ENCODE peak calls at places on chromosomes 16 and 17, in four cellular contexts. W, T, X and C are unnamed samples.

GRCh38 chr17:19787733-19788357 is 39.7 kb upstream of the ALDH3A1 start:
- DNase-seq in X (no peak), W (no peak), T (no peak), C (no peak)

GRCh38 chr16:73965591-73965990 is 331.0 kb upstream of the PSMD7 start:
- DNase-seq in T (no peak), X (no peak), W (no peak), C (no peak)

GRCh38 chr17:1648582-1649115 is 1.0 kb downstream of the RILP start:
- DNase-seq in T (peak; percentile 94), X (peak; percentile 58), W (peak; percentile 75), C (peak; percentile 95)

GRCh38 chr17:68981288-68981687 is 26.1 kb upstream of the ABCA8 start:
- DNase-seq in T (no peak), X (peak; percentile 32), W (no peak), C (no peak)

GRCh38 chr17:74147966-74148365 is 55.5 kb upstream of the RPL38 start:
- DNase-seq in W (no peak), T (no peak), X (no peak), C (no peak)

GRCh38 chr16:734208-734980 is 6.4 kb downstream of the CIAO3 start:
- DNase-seq in X (no peak), W (no peak), T (no peak), C (no peak)

GRCh38 chr17:38579934-38580333 is 25.8 kb downstream of the SRCIN1 start:
- DNase-seq in W (no peak), T (peak; percentile 74), X (no peak), C (no peak)

GRCh38 chr17:35605753-35606152 is 18.6 kb downstream of the AP2B1 start:
- DNase-seq in X (no peak), W (no peak), T (no peak), C (no peak)

GRCh38 chr17:53719229-53719628 is 103.5 kb upstream of the KIF2B start:
- DNase-seq in T (no peak), W (no peak), X (no peak), C (no peak)

GRCh38 chr17:73773702-73774101 is 129.5 kb upstream of the SDK2 start:
- DNase-seq in W (no peak), T (no peak), X (no peak), C (no peak)

GRCh38 chr17:43019418-43019817 is 2.8 kb downstream of the VAT1 start:
- DNase-seq in T (peak; percentile 80), W (no peak), X (no peak), C (no peak)

GRCh38 chr17:83129676-83130075 is 50.3 kb downstream of the METRNL start:
- DNase-seq in W (no peak), T (no peak), X (no peak), C (no peak)

GRCh38 chr17:68542698-68543463 is 30.7 kb downstream of the PRKAR1A start:
- DNase-seq in X (no peak), W (no peak), T (no peak), C (no peak)

GRCh38 chr17:63189082-63189481 is 223.0 kb downstream of the TANC2 start:
- DNase-seq in X (no peak), T (peak; percentile 3), W (no peak), C (no peak)

GRCh38 chr16:35485915-35486314 is 2026.5 kb downstream of the TP53TG3F start:
- DNase-seq in W (no peak), T (no peak), X (no peak), C (no peak)

DNA sequence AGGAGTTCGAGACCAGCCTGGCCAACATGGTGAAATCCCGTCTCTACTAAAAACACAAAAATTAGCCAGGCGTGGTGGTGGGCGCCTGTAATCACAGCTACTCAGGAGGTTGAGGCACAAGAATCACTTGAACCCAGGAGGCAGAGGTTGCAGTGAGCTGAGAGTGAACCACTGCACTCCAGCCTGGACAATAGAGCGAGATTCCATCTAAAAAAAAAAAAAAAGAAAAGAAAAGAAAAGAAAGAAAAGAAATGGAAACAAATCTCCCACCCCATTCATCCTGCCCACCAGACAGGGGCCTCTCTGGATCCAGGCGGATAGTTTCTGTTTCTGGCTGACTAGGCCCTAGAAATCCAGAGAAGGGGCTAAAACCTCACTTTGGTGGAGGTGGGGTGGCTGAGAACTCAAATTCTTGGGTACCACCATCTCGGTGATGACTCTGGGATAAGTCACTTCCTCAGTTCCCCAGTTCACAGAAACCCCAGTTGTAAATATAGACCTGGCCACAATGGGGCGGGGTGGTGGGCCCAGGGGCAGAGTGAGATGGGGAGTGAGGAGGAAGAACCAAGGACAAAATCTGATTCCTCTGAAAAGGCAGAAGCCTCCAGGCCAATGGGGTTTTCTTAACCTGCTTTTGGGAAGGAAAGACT is 22.2 kb downstream of the SOCS1 start:
- DNase-seq in W (no peak), X (no peak), T (peak; percentile 73), C (no peak)
- TF ChIP-seq SPI1 in W (peak; percentile 44), X (peak; percentile 27), T (peak; percentile 67), C (peak; percentile 43)

GRCh38 chr16:49855280-49855821 is 561 bp downstream of the ZNF423 start:
- DNase-seq in X (peak; percentile 19), T (peak; percentile 71), W (peak; percentile 33), C (no peak)
- TF ChIP-seq SPI1 in X (no peak), T (no peak), W (no peak), C (no peak)

DNA sequence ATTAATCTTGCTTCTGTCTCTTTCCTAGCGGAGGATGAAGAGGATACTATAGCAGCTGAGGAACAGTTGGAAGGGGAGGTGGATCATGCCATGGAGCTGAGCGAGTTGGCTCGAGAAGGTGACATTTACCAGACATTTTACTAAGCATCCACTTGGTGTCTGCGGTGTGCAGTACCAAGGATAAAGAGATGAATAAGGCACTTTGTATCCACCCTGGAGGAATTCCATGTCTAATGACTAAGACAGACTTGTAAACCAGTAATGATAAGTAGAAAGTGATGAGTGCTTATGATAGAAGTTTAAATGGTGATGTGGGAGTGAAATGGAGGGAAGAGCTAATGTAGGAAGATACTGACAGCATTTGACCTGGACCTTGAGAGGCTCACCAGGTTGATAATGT is 12.0 kb downstream of the SRCAP start:
- DNase-seq in T (no peak), W (no peak), X (no peak), C (no peak)
- TF ChIP-seq SPI1 in T (no peak), W (no peak), X (no peak), C (no peak)

GRCh38 chr17:10013360-10014112 is 108.5 kb upstream of the RCVRN start:
- DNase-seq in T (no peak), W (no peak), X (peak; percentile 61), C (peak; percentile 31)
- TF ChIP-seq SPI1 in T (no peak), W (no peak), X (no peak), C (no peak)

GRCh38 chr16:24580665-24581064 is 41.3 kb downstream of the RBBP6 start:
- DNase-seq in X (no peak), T (no peak), W (no peak), C (no peak)
- TF ChIP-seq SPI1 in X (no peak), T (no peak), W (no peak), C (no peak)

DNA sequence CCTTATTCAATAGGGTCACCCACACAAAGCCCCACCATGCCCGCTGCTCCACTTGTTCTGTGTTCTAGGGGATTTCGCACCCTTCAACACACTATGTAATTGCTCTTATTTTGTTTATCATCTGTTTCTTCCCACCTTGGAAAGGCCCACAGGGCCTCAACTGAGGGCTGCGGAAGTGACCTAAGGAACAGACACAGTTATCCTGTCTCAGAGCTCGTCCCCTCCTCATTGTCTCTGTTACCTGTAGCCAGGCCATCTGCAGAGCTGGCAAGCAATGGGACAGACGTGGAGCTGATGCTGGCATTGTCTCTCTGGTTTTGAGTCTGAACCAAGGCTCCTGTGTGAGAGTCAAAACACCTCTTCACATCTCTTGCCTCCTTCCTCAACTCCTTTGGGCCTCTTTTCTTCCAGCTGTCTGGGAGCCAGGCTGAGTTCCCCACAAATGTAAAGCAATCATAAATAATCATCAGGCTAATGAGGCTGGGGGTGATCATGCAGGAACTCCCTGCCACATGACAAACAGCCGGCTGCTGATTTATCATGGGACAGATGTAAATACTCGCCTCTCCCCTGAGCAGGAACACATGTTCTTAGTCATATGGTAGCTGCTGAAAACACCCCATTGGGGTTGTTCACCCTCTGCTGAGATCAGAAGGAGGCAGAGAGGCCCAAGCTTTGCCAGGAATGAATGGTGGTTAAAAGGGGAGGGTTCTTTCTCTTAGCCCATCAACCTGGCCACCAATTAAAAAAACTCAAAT is 71.9 kb downstream of the AXIN2 start:
- DNase-seq in X (no peak), W (no peak), T (no peak), C (no peak)
- TF ChIP-seq SPI1 in X (no peak), W (no peak), T (no peak), C (no peak)

GRCh38 chr17:4970273-4970672 is 2.7 kb upstream of the SPAG7 start:
- DNase-seq in W (no peak), X (no peak), T (no peak), C (no peak)

GRCh38 chr17:4968916-4969550 is 1.4 kb upstream of the SPAG7 start:
- DNase-seq in W (peak; percentile 73), X (no peak), T (peak; percentile 45), C (no peak)

GRCh38 chr17:4968166-4968915 is 724 bp upstream of the SPAG7 start:
- DNase-seq in W (no peak), T (peak; percentile 16), X (no peak), C (peak; percentile 58)

GRCh38 chr17:4967539-4968165 is at the start of gene SPAG7:
- DNase-seq in X (peak; percentile 90), T (peak; percentile 94), W (peak; percentile 82), C (peak; percentile 96)

DNA sequence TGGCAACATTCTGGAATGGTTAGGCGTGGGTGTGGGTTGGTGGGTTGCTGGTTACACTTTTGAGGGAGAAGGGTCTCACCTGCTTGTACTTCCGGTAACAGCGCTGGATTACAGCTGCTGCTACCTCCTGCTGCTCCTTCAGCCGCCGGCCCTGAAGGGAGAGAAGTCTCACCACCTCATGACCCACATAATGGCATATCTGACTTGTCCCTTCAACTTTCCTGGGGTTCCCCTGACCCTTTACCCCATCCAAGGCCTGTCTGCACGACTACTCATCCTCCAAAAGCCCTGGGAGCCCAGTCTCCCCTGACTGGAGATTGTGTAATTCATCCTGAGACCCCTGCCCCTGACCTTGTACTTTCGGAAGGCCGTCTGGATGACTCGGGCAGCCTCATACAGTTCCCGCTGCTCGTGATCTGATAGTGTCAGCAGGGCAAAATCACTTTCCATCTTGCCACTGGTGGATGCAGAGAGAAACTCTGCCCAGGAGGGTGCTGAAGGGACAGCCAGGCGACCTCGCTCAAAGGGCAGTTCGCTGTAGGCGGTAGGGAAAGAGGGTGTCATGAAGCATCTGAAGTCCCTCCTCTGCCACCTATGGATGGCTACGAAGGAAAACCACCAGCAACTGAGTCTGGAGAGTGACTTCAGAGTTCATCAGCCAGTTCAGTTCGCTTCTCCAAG is 2.1 kb upstream of the SPAG7 start:
- DNase-seq in W (no peak), X (no peak), T (no peak), C (no peak)
- TF ChIP-seq SPI1 in W (no peak), X (no peak), T (no peak), C (no peak)

GRCh38 chr17:7045492-7046126 is 1.7 kb upstream of the SLC16A11 start:
- DNase-seq in T (peak; percentile 65), W (no peak), X (peak; percentile 53), C (no peak)
- TF ChIP-seq SPI1 in T (no peak), W (no peak), X (no peak), C (no peak)

DNA sequence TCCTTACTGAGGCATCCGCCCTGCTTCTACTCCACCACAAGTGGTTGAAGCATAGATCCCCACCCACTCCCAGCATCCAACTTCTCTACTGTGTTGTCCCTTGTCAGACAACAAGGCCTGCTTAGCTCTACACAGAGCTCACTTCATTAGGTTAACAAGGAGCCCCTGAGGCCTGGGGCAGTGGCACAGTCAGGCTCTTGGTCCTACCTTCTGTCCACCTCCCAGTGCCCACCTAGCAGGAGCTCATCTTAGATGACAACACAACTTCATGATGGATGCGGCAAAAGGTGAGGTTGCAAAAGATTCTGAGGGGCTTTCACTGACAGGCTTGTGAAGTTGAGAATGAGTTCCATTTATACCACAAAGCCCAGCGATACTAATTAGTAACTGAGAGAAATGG is 432.0 kb upstream of the CDH5 start:
- DNase-seq in W (no peak), X (no peak), T (no peak), C (no peak)
- TF ChIP-seq SPI1 in W (no peak), X (no peak), T (no peak), C (no peak)